ENCODE peak calls at places on chromosomes 11 and 22, in four cellular contexts. P is nephron progenitor cell, U is astrocyte of the spinal cord, T is iPS-NIHi11. O is an unnamed sample.

GRCh38 chr11:60485987-60486386 is 6.6 kb upstream of the MS4A12 start:
- DNase-seq in P (peak; percentile 19), T (peak; percentile 51), U (no peak), O (no peak)

GRCh38 chr11:131511794-131512193 is 141.4 kb downstream of the NTM start:
- DNase-seq in P (peak; percentile 57), U (no peak), T (peak; percentile 78), O (peak; percentile 47)

GRCh38 chr22:43828711-43829447 is 16.8 kb upstream of the EFCAB6 start:
- DNase-seq in P (no peak), U (peak; percentile 29), T (peak; percentile 71), O (no peak)

GRCh38 chr11:125173556-125173955 is 9.0 kb downstream of the PKNOX2 start:
- DNase-seq in T (no peak), U (no peak), P (no peak), O (no peak)

GRCh38 chr11:59158206-59159068 is 13.5 kb upstream of the DTX4 start:
- DNase-seq in T (peak; percentile 73), U (peak; percentile 77), P (peak; percentile 58), O (peak; percentile 72)

GRCh38 chr11:23778971-23779370 is 717.9 kb upstream of the LUZP2 start:
- DNase-seq in T (no peak), P (no peak), U (peak; percentile 51), O (no peak)

GRCh38 chr22:42754658-42755057 is 34.0 kb upstream of the A4GALT start:
- DNase-seq in P (no peak), T (no peak), U (peak; percentile 37), O (no peak)

GRCh38 chr11:12150831-12151382 is 40.5 kb downstream of the MICAL2 start:
- DNase-seq in T (no peak), P (no peak), U (peak; percentile 81), O (no peak)

GRCh38 chr22:42921301-42921700 is 64.2 kb upstream of the ARFGAP3 start:
- DNase-seq in T (no peak), U (no peak), P (no peak), O (no peak)

GRCh38 chr11:9004310-9004945 is 627 bp upstream of the NRIP3 start:
- DNase-seq in P (peak; percentile 66), T (peak; percentile 78), U (no peak), O (peak; percentile 12)

GRCh38 chr11:133934599-133935550 is 21.9 kb downstream of the IGSF9B start:
- DNase-seq in U (no peak), P (no peak), T (no peak), O (peak; percentile 95)

GRCh38 chr11:77519847-77520246 is 46.0 kb upstream of the PAK1 start:
- DNase-seq in U (no peak), T (no peak), P (no peak), O (no peak)

GRCh38 chr11:92556435-92556834 is 331.8 kb downstream of the FAT3 start:
- DNase-seq in T (no peak), P (peak; percentile 36), U (peak; percentile 38), O (no peak)

GRCh38 chr22:26681395-26681821 is 24.0 kb downstream of the MIAT start:
- DNase-seq in T (peak; percentile 70), U (peak; percentile 74), P (peak; percentile 53), O (no peak)